ENCODE peak calls at places on chromosome 2, in seven cellular contexts. Y, P, O, F, A, J and M are unnamed samples. For H3K4me1 and H3F3A, the result is how much of the 10 kb centered on the place peaks cover.

GRCh38 chr2:151669585-151670081 is 64.6 kb downstream of the NEB start:
- DNase-seq in P (peak), J (no peak), A (no peak), O (no peak), F (no peak), Y (peak), M (no peak)

GRCh38 chr2:24771905-24772586 is 21.1 kb downstream of the PTRHD1 start:
- DNase-seq in J (no peak), Y (peak), F (no peak), P (no peak), O (no peak), A (no peak), M (no peak)

GRCh38 chr2:12277305-12278034 is 439.3 kb upstream of the TRIB2 start:
- DNase-seq in O (no peak), J (no peak), F (no peak), Y (no peak), P (peak), A (no peak), M (no peak)

GRCh38 chr2:113162173-113162572 is 11.6 kb upstream of the PSD4 start:
- DNase-seq in Y (no peak), P (no peak), J (no peak), A (no peak), F (no peak), O (no peak), M (no peak)

GRCh38 chr2:28436525-28437051 is 43.9 kb downstream of the FOSL2 start:
- DNase-seq in A (peak), P (no peak), Y (no peak), F (peak), J (no peak), O (no peak), M (no peak)

GRCh38 chr2:97737421-97738235 is 24.3 kb downstream of the ZAP70 start:
- DNase-seq in J (no peak), F (no peak), Y (no peak), P (no peak), A (no peak), O (no peak), M (no peak)

GRCh38 chr2:11490194-11490593 is 24.2 kb upstream of the E2F6 start:
- DNase-seq in Y (no peak), F (no peak), O (no peak), P (no peak), A (no peak), J (no peak), M (no peak)

GRCh38 chr2:10234013-10234306 is 68.7 kb upstream of the HPCAL1 start:
- DNase-seq in A (no peak), P (no peak), J (no peak), O (no peak), Y (no peak), F (no peak), M (no peak)

GRCh38 chr2:173028671-173029070 is 47.0 kb upstream of the MAP3K20 start:
- DNase-seq in F (no peak), P (no peak), O (no peak), Y (no peak), A (no peak), J (no peak), M (no peak)

GRCh38 chr2:177666408-177666807 is 273.8 kb downstream of the AGPS start:
- DNase-seq in Y (no peak), O (no peak), J (peak), F (no peak), A (no peak), P (no peak), M (peak)

GRCh38 chr2:201234167-201235139 is 25.9 kb upstream of the CASP8 start:
- DNase-seq in A (no peak), J (no peak), O (peak), P (no peak), Y (no peak), F (no peak), M (peak)

GRCh38 chr2:148391324-148391723 is 253.2 kb upstream of the EPC2 start:
- DNase-seq in O (peak), P (no peak), J (no peak), Y (no peak), F (no peak), A (no peak), M (peak)

GRCh38 chr2:181806039-181806392 is 85.5 kb upstream of the ITPRID2 start:
- DNase-seq in P (no peak), J (no peak), A (no peak), F (no peak), O (no peak), Y (no peak), M (no peak)

GRCh38 chr2:133940134-133940533 is 313.7 kb upstream of the MGAT5 start:
- DNase-seq in J (no peak), F (no peak), Y (no peak), P (peak), O (no peak), A (no peak), M (no peak)

GRCh38 chr2:119156891-119157773 is 1.4 kb downstream of the C1QL2 start:
- DNase-seq in O (no peak), P (peak), Y (no peak), J (no peak), F (no peak), A (no peak), M (no peak)

GRCh38 chr2:191637182-191638078 is 40.5 kb upstream of the NABP1 start:
- DNase-seq in P (no peak), A (no peak), Y (no peak), F (no peak), O (peak), J (peak), M (peak)

GRCh38 chr2:17947113-17947512 is 68.6 kb downstream of the KCNS3 start:
- DNase-seq in J (no peak), A (no peak), Y (no peak), F (no peak), P (no peak), O (no peak), M (no peak)

GRCh38 chr2:24486628-24487027 is 4.4 kb upstream of the NCOA1 start:
- DNase-seq in J (no peak), A (no peak), Y (no peak), P (no peak), O (no peak), F (no peak), M (no peak)

GRCh38 chr2:118763797-118764196 is 83.7 kb downstream of the EN1 start:
- DNase-seq in F (no peak), O (peak), A (peak), J (no peak), P (peak), Y (peak), M (peak)

GRCh38 chr2:156343940-156344301 is 11.4 kb upstream of the NR4A2 start:
- DNase-seq in J (no peak), F (no peak), Y (no peak), A (no peak), O (no peak), P (no peak), M (peak)

GRCh38 chr2:9251154-9252001 is 44.8 kb downstream of the ASAP2 start:
- DNase-seq in P (no peak), O (peak), Y (no peak), F (peak), A (no peak), J (no peak), M (peak)

GRCh38 chr2:133579295-133579694 is 11.0 kb upstream of the NCKAP5 start:
- DNase-seq in O (peak), F (no peak), P (no peak), J (no peak), Y (no peak), A (no peak), M (peak)

GRCh38 chr2:86274918-86275275 is 62.5 kb downstream of the REEP1 start:
- DNase-seq in F (peak), O (no peak), P (no peak), Y (no peak), J (no peak), A (peak), M (no peak)

GRCh38 chr2:20667531-20668401 is 822 bp downstream of the GDF7 start:
- DNase-seq in A (peak), F (no peak), P (peak), Y (peak), O (no peak), J (no peak), M (no peak)

GRCh38 chr2:10932345-10933151 is 20.8 kb downstream of the KCNF1 start:
- DNase-seq in Y (no peak), J (no peak), F (no peak), O (no peak), P (no peak), A (peak), M (no peak)

GRCh38 chr2:121159291-121160144 is 125.5 kb downstream of the TFCP2L1 start:
- DNase-seq in J (no peak), P (no peak), O (peak), Y (no peak), A (no peak), F (no peak), M (no peak)

GRCh38 chr2:234249873-234250272 is 199.4 kb downstream of the SPP2 start:
- DNase-seq in A (no peak), F (peak), P (peak), O (peak), J (no peak), Y (peak), M (peak)

GRCh38 chr2:128623776-128624424 is 305.2 kb upstream of the HS6ST1 start:
- DNase-seq in Y (no peak), J (peak), O (peak), A (no peak), P (no peak), F (peak), M (peak)

GRCh38 chr2:102346381-102347130 is 9.0 kb upstream of the IL18R1 start:
- DNase-seq in J (no peak), Y (no peak), A (no peak), P (no peak), F (no peak), O (no peak), M (no peak)

GRCh38 chr2:241033346-241033987 is 35.0 kb downstream of the SNED1 start:
- DNase-seq in P (no peak), A (no peak), J (no peak), O (no peak), F (no peak), Y (no peak), M (no peak)

GRCh38 chr2:172995323-172996244 is 80.1 kb upstream of the MAP3K20 start:
- DNase-seq in F (peak), P (peak), J (no peak), Y (no peak), A (no peak), O (peak), M (peak)

GRCh38 chr2:136006658-136007057 is 21.2 kb upstream of the DARS1 start:
- DNase-seq in P (peak), F (no peak), A (no peak), J (no peak), Y (no peak), O (peak), M (peak)

GRCh38 chr2:31578316-31578715 is 2.4 kb downstream of the SRD5A2 start:
- DNase-seq in F (no peak), P (no peak), J (no peak), O (peak), Y (no peak), A (no peak), M (no peak)

GRCh38 chr2:132978840-132979239 is 308.8 kb upstream of the LYPD1 start:
- DNase-seq in P (no peak), J (no peak), O (no peak), Y (no peak), F (no peak), A (no peak), M (no peak)

GRCh38 chr2:200405599-200406298 is 99.3 kb downstream of the SPATS2L start:
- DNase-seq in O (peak), A (no peak), P (no peak), F (peak), Y (no peak), J (no peak), M (peak)

GRCh38 chr2:66185497-66186034 is 249.4 kb upstream of the MEIS1 start:
- DNase-seq in Y (no peak), P (no peak), J (no peak), A (no peak), F (no peak), O (no peak), M (no peak)

DNA sequence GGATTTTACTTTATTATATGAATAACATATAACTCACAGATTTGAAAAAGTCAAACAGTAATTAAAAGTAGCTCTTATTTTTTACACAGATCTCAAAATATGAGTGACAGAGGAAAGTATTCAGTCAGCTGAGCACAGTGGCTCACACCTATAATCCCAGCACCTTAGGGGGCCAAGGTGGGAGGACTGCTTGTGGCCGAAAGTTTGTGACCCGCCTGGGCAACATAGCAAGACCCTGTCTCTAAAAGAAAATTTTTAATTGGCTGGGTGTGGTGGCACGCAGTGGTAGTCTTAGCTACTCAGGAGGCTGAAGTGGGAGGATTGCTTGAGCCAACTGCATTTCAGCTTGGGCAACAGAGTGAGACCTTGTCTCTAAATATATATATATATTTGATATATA is 19.2 kb upstream of the UGP2 start:
- DNase-seq in Y (no peak), O (no peak), J (no peak), F (no peak), A (no peak), P (no peak), M (no peak)
- H3K4me1 ChIP-seq in Y (under half), O (under half), J (under half), F (under half), A (under half), P (under half), M (under half)

GRCh38 chr2:64639691-64640090 is 14.0 kb downstream of the SERTAD2 start:
- DNase-seq in J (no peak), P (no peak), O (no peak), Y (no peak), A (no peak), F (no peak), M (no peak)

GRCh38 chr2:64638502-64639120 is 15.1 kb downstream of the SERTAD2 start:
- DNase-seq in J (no peak), A (no peak), F (no peak), O (peak), Y (no peak), P (no peak), M (no peak)

GRCh38 chr2:64641585-64641984 is 12.1 kb downstream of the SERTAD2 start:
- DNase-seq in O (no peak), P (no peak), A (no peak), F (no peak), Y (no peak), J (no peak), M (no peak)

GRCh38 chr2:64637931-64638330 is 15.8 kb downstream of the SERTAD2 start:
- DNase-seq in P (no peak), Y (no peak), F (no peak), O (peak), A (no peak), J (peak), M (peak)

DNA sequence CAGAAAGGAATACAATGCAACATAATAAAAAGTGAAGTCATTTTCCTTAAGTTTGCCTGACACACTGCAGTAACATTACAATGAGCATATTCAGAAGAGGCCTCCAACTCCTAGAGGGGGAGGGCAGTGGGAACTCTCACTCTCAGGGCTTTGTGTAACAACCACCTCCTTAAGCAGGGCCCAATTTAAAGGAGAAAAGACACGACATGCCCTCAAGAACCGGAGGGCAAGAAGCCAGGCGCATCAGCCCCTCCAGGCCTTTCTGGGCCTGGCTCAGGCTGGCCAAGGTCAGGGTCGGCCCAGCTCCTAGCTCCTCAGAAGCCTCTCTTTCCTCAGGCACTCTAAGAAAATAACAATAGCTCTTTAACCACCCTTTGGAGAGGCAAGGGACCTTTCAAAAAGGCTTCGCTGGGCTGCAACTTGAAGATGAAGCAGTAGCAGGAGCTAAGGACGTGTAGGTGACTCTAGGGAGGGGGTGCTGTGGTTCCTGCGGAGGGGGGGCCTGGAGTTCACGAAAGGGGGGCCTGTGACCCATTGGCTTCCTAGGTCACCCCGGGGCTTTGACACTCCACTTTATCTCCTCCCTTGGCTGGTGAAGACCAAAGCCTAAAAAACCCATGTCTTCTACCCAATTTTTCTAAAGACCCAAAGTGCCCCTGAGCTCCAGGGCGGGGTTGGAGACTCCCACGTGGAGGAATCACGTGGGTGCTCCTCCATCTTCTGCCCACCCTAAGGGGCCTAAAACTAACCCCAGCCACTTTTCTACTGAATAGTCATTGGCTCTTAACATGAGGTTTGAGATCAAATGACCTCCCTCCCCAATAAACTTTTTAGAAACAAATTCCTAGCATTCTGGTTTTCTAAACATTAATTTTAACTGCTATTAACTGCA is 13.3 kb downstream of the SERTAD2 start:
- DNase-seq in A (no peak), Y (no peak), J (no peak), O (peak), F (no peak), P (no peak), M (peak)
- H3F3A ChIP-seq in A (under half), Y (under half), J (half or more), O (under half), F (under half), P (under half), M (half or more)

GRCh38 chr2:160222546-160223281 is 22.6 kb upstream of the ITGB6 start:
- DNase-seq in Y (no peak), P (no peak), A (no peak), J (no peak), O (peak), F (peak), M (no peak)
- H3K4me1 ChIP-seq in Y (under half), P (under half), A (under half), J (under half), O (half or more), F (half or more), M (half or more)

GRCh38 chr2:157967856-157968255 is 91.7 kb upstream of the ACVR1 start:
- DNase-seq in P (no peak), J (no peak), Y (no peak), F (no peak), O (no peak), A (no peak), M (no peak)

GRCh38 chr2:157971702-157972101 is 95.6 kb upstream of the ACVR1 start:
- DNase-seq in A (no peak), J (no peak), O (peak), P (no peak), F (peak), Y (no peak), M (no peak)
- H3F3A ChIP-seq in A (under half), J (under half), O (under half), P (under half), F (under half), Y (under half), M (under half)

DNA sequence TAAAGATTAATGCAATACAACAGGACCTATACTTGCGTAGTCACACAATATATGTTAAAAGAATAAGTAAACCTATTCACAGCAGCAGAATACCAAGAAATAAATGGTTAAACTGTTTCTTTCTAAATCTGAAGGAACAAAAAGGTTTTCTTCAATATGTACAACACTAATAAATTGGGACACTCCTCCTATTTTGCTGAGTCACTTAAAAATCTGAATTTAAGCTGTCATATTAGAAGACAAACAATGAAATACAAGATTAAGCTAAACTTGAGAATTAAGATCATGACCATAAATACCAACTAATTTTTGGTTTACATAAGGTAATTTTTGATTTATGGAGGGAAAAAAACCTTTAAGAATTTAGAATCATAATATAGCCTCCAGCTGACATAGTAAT is 92.8 kb downstream of the ARHGEF33 start:
- DNase-seq in J (no peak), O (no peak), P (no peak), Y (no peak), F (no peak), A (no peak), M (no peak)
- H3K4me1 ChIP-seq in J (under half), O (under half), P (under half), Y (under half), F (under half), A (under half), M (under half)

DNA sequence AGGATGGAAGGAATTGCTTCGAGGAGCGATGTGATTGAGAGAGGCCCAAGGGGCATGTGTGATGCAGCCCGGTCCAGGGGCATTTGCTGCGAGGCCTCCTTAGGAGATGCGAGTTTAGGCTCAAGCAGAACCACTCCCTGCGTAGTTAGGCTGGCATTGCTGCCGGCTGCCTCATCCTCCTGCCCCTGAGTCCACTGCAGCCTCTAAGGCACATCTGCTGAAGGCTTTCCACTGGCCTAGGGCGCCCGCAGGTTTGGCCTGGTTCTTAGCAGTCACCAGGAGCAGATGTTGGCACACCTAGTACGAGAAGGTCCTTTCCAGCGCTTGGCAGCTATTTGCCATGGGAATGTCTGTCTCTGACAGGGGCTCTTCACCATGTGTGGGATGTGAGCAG is 20.7 kb downstream of the INPP5D start:
- DNase-seq in A (no peak), F (no peak), J (no peak), P (no peak), O (no peak), Y (no peak), M (no peak)
- H3F3A ChIP-seq in A (under half), F (under half), J (under half), P (under half), O (under half), Y (under half), M (under half)

DNA sequence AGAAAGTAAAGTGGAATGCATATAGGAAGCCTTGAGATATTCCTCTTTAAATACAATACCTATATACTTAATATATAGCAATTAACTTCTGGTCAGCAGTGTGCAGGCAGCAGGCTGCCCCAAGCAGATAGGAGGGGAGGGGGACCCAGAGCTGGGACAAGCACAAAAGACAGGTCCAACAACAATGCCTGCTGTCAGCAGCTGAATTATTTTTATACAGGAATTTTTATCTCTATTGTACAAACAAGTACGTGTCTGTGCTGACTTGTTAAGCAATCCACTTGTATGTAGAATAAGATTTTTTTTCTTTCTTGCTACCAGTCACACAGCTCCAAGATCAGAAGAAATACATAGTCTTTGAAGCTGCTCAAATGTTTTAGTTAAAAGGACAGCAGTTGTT is 16.7 kb downstream of the BCL11A start:
- DNase-seq in A (no peak), F (no peak), Y (no peak), P (no peak), O (no peak), J (no peak), M (no peak)
- H3K4me1 ChIP-seq in A (under half), F (under half), Y (half or more), P (half or more), O (under half), J (under half), M (under half)